ENCODE peak calls at places on chromosome 1, in seven cellular contexts. X is RWPE1, R is MM.1S, I is Peyer's patch, Z is foreskin fibroblast, M is bronchial epithelial cell, J is endothelial cell. H is an unnamed sample.

GRCh38 chr1:160078392-160079195 is 2.7 kb upstream of the KCNJ9 start:
- DNase-seq in J (peak), M (peak), X (peak), R (peak), I (peak), Z (peak), H (peak)

GRCh38 chr1:204863024-204863423 is 7.6 kb upstream of the NFASC start:
- DNase-seq in Z (no peak), R (no peak), X (no peak), M (no peak), J (no peak), I (no peak), H (no peak)

GRCh38 chr1:18856435-18856834 is 3.0 kb downstream of the TAS1R2 start:
- DNase-seq in R (no peak), I (no peak), Z (no peak), M (no peak), J (no peak), X (no peak), H (no peak)

GRCh38 chr1:181129771-181130606 is 41.5 kb downstream of the IER5 start:
- DNase-seq in R (no peak), Z (no peak), J (no peak), X (no peak), I (no peak), M (no peak), H (no peak)

GRCh38 chr1:175906370-175906769 is 163.0 kb upstream of the TNR start:
- DNase-seq in I (no peak), X (no peak), J (no peak), R (no peak), M (no peak), Z (no peak), H (no peak)

GRCh38 chr1:14222086-14222485 is 376.4 kb upstream of the KAZN start:
- DNase-seq in R (no peak), X (no peak), J (no peak), I (no peak), M (no peak), Z (no peak), H (no peak)

GRCh38 chr1:192577145-192578140 is 1.9 kb downstream of the RGS1 start:
- DNase-seq in Z (no peak), R (no peak), J (no peak), M (no peak), X (no peak), I (no peak), H (no peak)

GRCh38 chr1:114218397-114219237 is 64.9 kb upstream of the SYT6 start:
- DNase-seq in M (no peak), X (no peak), I (no peak), J (no peak), R (no peak), Z (peak), H (no peak)

GRCh38 chr1:21703318-21703963 is 34.3 kb upstream of the RAP1GAP start:
- DNase-seq in X (peak), I (no peak), J (peak), R (no peak), Z (peak), M (peak), H (no peak)

GRCh38 chr1:26239936-26240335 is 5.9 kb downstream of the CEP85 start:
- DNase-seq in X (no peak), M (no peak), Z (peak), J (no peak), I (no peak), R (no peak), H (no peak)

DNA sequence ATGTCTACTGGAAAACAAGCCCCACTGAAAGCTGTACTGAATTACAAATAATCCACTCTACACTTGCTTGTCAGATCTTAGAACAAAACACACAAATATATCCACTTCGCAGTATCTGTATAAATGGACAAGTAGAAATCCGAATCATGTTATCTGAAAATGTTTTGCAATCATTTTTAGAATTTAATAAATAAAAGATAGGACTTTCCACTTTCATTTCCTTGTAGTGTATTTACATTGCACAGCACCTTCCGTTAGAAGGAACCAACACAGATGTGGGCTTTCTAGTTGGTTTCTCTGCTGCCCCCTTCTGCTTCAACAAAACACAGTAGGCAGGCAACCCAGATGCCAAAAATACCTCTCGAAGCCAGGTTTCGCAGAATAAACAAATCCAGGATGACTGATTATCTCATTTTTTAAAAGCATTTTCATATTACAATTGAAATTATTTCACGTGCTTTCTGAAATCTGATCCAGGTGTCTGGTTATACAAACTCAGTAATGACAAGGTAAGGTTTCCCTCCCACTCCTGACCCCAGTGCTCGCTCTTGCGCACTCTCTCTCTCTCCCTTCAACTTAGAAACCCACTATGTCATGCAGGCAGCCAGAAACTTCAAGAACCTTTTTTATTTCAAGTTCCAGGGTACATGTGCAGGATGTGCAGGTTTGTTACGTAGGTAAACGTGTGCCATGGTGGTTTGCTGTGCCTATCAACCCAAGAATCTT is 389.9 kb downstream of the SMYD3 start:
- DNase-seq in I (peak), R (peak), M (peak), J (peak), Z (peak), X (peak), H (no peak)
- TF ChIP-seq CTCF in I (peak), R (peak), M (peak), J (peak), Z (peak), X (no peak), H (peak)

DNA sequence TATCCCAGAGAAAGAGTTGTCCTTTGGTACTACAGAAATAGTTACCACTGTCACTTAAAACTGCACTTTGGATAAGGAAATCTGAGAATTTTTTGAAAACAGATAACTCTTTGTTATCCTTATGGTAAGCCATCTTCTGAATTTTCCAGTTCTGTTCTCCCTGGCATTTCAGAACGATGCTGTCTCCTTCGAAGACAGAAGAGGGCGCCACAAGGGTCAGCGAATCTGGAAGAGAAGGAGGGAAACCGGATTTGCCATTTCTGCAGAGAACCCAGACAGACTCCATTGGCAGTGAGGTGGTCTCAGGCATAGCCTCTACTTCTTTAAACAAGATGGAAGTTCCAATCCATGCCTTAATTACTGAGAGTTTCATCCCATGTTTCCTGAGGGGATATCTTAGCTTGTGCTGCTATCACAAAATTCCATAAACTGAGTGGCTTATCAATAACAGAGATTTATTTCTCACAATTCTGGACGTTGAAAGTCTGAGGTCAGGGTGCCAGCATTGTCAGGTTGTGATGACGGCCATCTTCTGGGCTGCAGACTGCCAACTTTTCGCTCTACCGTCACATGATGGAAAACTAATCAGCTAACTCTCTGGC is 6.4 kb downstream of the FCRL2 start:
- DNase-seq in M (peak), Z (no peak), X (no peak), I (no peak), J (peak), R (no peak), H (no peak)
- TF ChIP-seq CTCF in M (peak), Z (peak), X (no peak), I (peak), J (peak), R (peak), H (no peak)

DNA sequence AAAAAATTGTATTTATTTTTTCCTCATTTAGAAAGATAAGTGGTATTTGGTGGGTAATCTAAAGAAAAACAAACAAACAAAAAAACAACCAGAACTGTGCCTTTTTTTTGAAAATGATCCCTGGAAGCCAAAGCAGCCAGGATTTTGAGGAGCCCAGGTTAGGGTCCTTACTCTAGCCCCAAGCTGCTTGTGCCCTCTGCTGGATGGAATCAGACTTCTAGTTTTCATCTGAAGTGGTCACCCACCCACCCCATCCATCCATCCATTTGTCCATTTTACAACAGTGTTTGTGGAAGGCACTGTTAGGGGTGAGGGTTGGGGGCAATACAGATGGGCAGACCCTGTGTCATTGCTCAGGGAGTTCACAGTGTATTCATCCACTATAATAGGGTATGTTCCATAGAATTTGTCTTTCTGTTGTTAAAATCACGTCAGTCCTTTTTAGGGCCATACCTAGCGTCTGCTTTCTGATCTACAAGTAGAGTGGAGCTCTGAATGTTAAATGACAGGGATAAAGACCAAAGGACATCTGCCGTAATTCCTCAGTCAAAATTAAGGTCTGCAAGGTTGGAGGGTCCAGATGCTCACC is 3.0 kb downstream of the LRRC42 start:
- DNase-seq in M (peak), J (peak), R (peak), X (peak), I (no peak), Z (peak), H (no peak)
- TF ChIP-seq CTCF in M (peak), J (peak), R (peak), X (peak), I (peak), Z (peak), H (peak)

GRCh38 chr1:236303675-236304074 is 21.9 kb upstream of the ERO1B start:
- DNase-seq in R (no peak), I (no peak), Z (no peak), J (no peak), X (peak), M (peak), H (no peak)
- TF ChIP-seq CTCF in R (no peak), I (no peak), Z (no peak), J (no peak), X (no peak), M (no peak), H (no peak)

GRCh38 chr1:157124855-157125254 is 13.3 kb downstream of the ETV3 start:
- DNase-seq in J (no peak), Z (no peak), X (no peak), I (peak), M (no peak), R (no peak), H (no peak)
- TF ChIP-seq CTCF in J (no peak), Z (no peak), X (no peak), I (no peak), M (peak), R (peak), H (no peak)

DNA sequence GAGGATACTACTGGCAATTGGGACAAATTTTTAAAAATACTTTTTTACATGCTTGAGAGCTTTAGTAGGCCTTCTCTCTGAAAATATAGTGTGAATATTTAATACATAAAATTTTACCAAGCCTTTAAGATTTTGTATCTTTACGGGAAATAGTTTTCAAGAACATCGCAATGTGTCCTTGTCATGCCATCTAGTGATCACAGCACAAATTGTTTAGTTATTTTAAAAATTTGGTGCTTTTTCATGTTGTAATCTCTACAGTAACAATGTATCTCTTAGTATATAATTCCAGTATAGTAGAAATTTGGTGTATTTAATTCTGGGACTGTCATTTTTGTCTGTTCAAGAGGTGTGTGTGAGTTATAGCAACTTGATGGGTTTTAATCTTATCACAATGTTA is 6.7 kb downstream of the CDC7 start:
- DNase-seq in Z (no peak), J (no peak), X (no peak), I (no peak), M (no peak), R (no peak), H (no peak)
- TF ChIP-seq CTCF in Z (no peak), J (no peak), X (no peak), I (no peak), M (no peak), R (no peak), H (peak)

H was measured in chondrocyte.